ENCODE peak calls at places on chromosomes 3 and 15, in seven cellular contexts. One of them, this sample, is unnamed.

GRCh38 chr3:10373686-10374261 is 52.9 kb upstream of the SEC13 start:
- DNase-seq in upper lobe of right lung: no peak
- DNase-seq in cardiac muscle cell: peak
- DNase-seq in NB4: peak
- DNase-seq in fibroblast of lung: peak
- DNase-seq in AG04450: no peak
- DNase-seq in heart left ventricle: no peak
- DNase-seq in this sample: peak

GRCh38 chr3:116994473-116994872 is 284.9 kb downstream of the TUSC7 start:
- DNase-seq in NB4: no peak
- DNase-seq in fibroblast of lung: no peak
- DNase-seq in upper lobe of right lung: no peak
- DNase-seq in AG04450: no peak
- DNase-seq in cardiac muscle cell: no peak
- DNase-seq in heart left ventricle: no peak
- DNase-seq in this sample: no peak

GRCh38 chr15:65008989-65009388 is 19.3 kb upstream of the SPG21 start:
- DNase-seq in AG04450: no peak
- DNase-seq in fibroblast of lung: no peak
- DNase-seq in upper lobe of right lung: no peak
- DNase-seq in cardiac muscle cell: no peak
- DNase-seq in heart left ventricle: no peak
- DNase-seq in NB4: peak
- DNase-seq in this sample: peak

GRCh38 chr3:38580450-38581382 is 68.8 kb downstream of the SCN5A start:
- DNase-seq in NB4: no peak
- DNase-seq in heart left ventricle: no peak
- DNase-seq in AG04450: no peak
- DNase-seq in upper lobe of right lung: peak
- DNase-seq in cardiac muscle cell: no peak
- DNase-seq in fibroblast of lung: no peak
- DNase-seq in this sample: no peak

GRCh38 chr3:89042251-89042650 is 65.2 kb upstream of the EPHA3 start:
- DNase-seq in NB4: no peak
- DNase-seq in fibroblast of lung: peak
- DNase-seq in upper lobe of right lung: no peak
- DNase-seq in AG04450: no peak
- DNase-seq in cardiac muscle cell: no peak
- DNase-seq in heart left ventricle: no peak
- DNase-seq in this sample: no peak

GRCh38 chr15:32866486-32867312 is 148.9 kb downstream of the GREM1 start:
- DNase-seq in AG04450: no peak
- DNase-seq in heart left ventricle: no peak
- DNase-seq in fibroblast of lung: peak
- DNase-seq in upper lobe of right lung: no peak
- DNase-seq in NB4: peak
- DNase-seq in cardiac muscle cell: no peak
- DNase-seq in this sample: no peak

GRCh38 chr15:47517737-47518136 is 199.6 kb upstream of the SEMA6D start:
- DNase-seq in heart left ventricle: no peak
- DNase-seq in fibroblast of lung: peak
- DNase-seq in cardiac muscle cell: peak
- DNase-seq in NB4: no peak
- DNase-seq in upper lobe of right lung: no peak
- DNase-seq in AG04450: no peak
- DNase-seq in this sample: peak

GRCh38 chr3:32249184-32249782 is 10.8 kb downstream of the CMTM8 start:
- DNase-seq in heart left ventricle: no peak
- DNase-seq in fibroblast of lung: peak
- DNase-seq in AG04450: peak
- DNase-seq in cardiac muscle cell: peak
- DNase-seq in upper lobe of right lung: no peak
- DNase-seq in NB4: peak
- DNase-seq in this sample: peak

GRCh38 chr3:11846281-11847034 is at the start of gene TAMM41:
- DNase-seq in upper lobe of right lung: peak
- DNase-seq in AG04450: peak
- DNase-seq in cardiac muscle cell: peak
- DNase-seq in NB4: peak
- DNase-seq in heart left ventricle: peak
- DNase-seq in fibroblast of lung: peak
- DNase-seq in this sample: peak

GRCh38 chr15:63905558-63906265 is 72.0 kb upstream of the HERC1 start:
- DNase-seq in AG04450: no peak
- DNase-seq in fibroblast of lung: no peak
- DNase-seq in heart left ventricle: no peak
- DNase-seq in cardiac muscle cell: no peak
- DNase-seq in NB4: peak
- DNase-seq in upper lobe of right lung: no peak
- DNase-seq in this sample: no peak

GRCh38 chr15:75112848-75113492 is 88.7 kb upstream of the C15orf39 start:
- DNase-seq in fibroblast of lung: no peak
- DNase-seq in upper lobe of right lung: no peak
- DNase-seq in heart left ventricle: no peak
- DNase-seq in AG04450: no peak
- DNase-seq in NB4: peak
- DNase-seq in cardiac muscle cell: no peak
- DNase-seq in this sample: no peak

GRCh38 chr3:129756871-129757270 is 136.6 kb downstream of the TMCC1 start:
- DNase-seq in upper lobe of right lung: no peak
- DNase-seq in AG04450: no peak
- DNase-seq in NB4: no peak
- DNase-seq in heart left ventricle: no peak
- DNase-seq in cardiac muscle cell: peak
- DNase-seq in fibroblast of lung: peak
- DNase-seq in this sample: peak

GRCh38 chr3:100500320-100500880 is 8.0 kb downstream of the TMEM45A start:
- DNase-seq in upper lobe of right lung: no peak
- DNase-seq in fibroblast of lung: no peak
- DNase-seq in AG04450: no peak
- DNase-seq in NB4: no peak
- DNase-seq in heart left ventricle: no peak
- DNase-seq in cardiac muscle cell: no peak
- DNase-seq in this sample: no peak

GRCh38 chr15:100901702-100902435 is 17.3 kb upstream of the LRRK1 start:
- DNase-seq in fibroblast of lung: peak
- DNase-seq in cardiac muscle cell: peak
- DNase-seq in heart left ventricle: no peak
- DNase-seq in NB4: no peak
- DNase-seq in upper lobe of right lung: no peak
- DNase-seq in AG04450: no peak
- DNase-seq in this sample: no peak

GRCh38 chr3:162743091-162743490 is 1246.5 kb downstream of the OTOL1 start:
- DNase-seq in fibroblast of lung: peak
- DNase-seq in upper lobe of right lung: no peak
- DNase-seq in cardiac muscle cell: no peak
- DNase-seq in AG04450: no peak
- DNase-seq in NB4: no peak
- DNase-seq in heart left ventricle: no peak
- DNase-seq in this sample: peak

GRCh38 chr15:74464897-74465296 is 3.9 kb upstream of the UBL7 start:
- DNase-seq in heart left ventricle: no peak
- DNase-seq in upper lobe of right lung: no peak
- DNase-seq in fibroblast of lung: no peak
- DNase-seq in AG04450: no peak
- DNase-seq in NB4: no peak
- DNase-seq in cardiac muscle cell: no peak
- DNase-seq in this sample: no peak

GRCh38 chr15:35298509-35298908 is 213.4 kb upstream of the NANOGP8 start:
- DNase-seq in NB4: no peak
- DNase-seq in cardiac muscle cell: no peak
- DNase-seq in upper lobe of right lung: no peak
- DNase-seq in fibroblast of lung: no peak
- DNase-seq in AG04450: no peak
- DNase-seq in heart left ventricle: no peak
- DNase-seq in this sample: no peak

GRCh38 chr15:35290301-35290721 is 205.2 kb upstream of the NANOGP8 start:
- DNase-seq in fibroblast of lung: no peak
- DNase-seq in cardiac muscle cell: no peak
- DNase-seq in heart left ventricle: no peak
- DNase-seq in AG04450: no peak
- DNase-seq in NB4: no peak
- DNase-seq in upper lobe of right lung: no peak
- DNase-seq in this sample: no peak

GRCh38 chr15:35289029-35289617 is 204.0 kb upstream of the NANOGP8 start:
- DNase-seq in heart left ventricle: no peak
- DNase-seq in cardiac muscle cell: peak
- DNase-seq in fibroblast of lung: peak
- DNase-seq in NB4: peak
- DNase-seq in AG04450: peak
- DNase-seq in upper lobe of right lung: no peak
- DNase-seq in this sample: peak

GRCh38 chr15:35288580-35288979 is 203.5 kb upstream of the NANOGP8 start:
- DNase-seq in upper lobe of right lung: no peak
- DNase-seq in NB4: no peak
- DNase-seq in heart left ventricle: no peak
- DNase-seq in AG04450: no peak
- DNase-seq in cardiac muscle cell: no peak
- DNase-seq in fibroblast of lung: no peak
- DNase-seq in this sample: no peak

DNA sequence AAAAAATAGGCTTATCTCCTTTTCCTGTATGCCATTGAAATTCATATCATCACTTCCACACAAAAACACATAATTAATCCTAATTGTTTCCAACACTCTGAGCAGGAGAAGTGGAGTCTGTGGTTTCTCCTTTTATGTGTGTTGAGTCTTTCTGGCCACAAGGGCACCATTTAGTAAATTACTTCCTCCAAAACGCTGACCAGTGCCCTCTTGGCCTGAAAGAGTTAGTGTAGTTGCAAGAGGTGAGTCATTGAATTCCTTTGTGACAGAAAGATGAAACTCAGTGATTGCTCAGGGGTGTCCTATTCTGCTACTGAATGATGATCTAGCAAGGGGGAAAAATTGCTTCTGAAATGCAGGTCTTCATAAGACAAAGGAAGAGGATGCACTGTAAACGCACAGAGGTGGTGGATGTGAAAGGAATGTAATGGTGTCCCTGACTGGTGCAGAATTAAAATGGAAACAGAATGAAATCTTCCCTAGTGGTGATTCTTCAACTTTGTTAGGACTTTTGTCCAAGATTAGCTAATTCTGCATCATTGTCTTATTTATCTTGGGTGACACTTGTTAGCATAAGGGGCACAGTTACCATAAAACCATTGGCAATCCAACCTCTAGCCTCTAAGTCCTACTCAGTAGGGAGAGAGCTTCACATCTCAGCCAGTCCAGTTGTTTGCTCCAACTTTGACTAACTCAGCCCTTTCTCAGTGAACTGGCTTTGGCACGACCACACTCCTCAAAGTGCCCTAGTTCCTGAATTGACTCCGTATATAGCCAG is 208.4 kb upstream of the NANOGP8 start:
- DNase-seq in heart left ventricle: no peak
- DNase-seq in upper lobe of right lung: no peak
- DNase-seq in AG04450: no peak
- DNase-seq in NB4: peak
- DNase-seq in fibroblast of lung: peak
- DNase-seq in cardiac muscle cell: peak
- DNase-seq in this sample: peak
- TF ChIP-seq CTCF in heart left ventricle: no peak
- TF ChIP-seq CTCF in upper lobe of right lung: no peak
- TF ChIP-seq CTCF in AG04450: peak
- TF ChIP-seq CTCF in NB4: no peak
- TF ChIP-seq CTCF in fibroblast of lung: peak
- TF ChIP-seq CTCF in cardiac muscle cell: peak
- TF ChIP-seq CTCF in this sample: peak

GRCh38 chr3:149648525-149648924 is 9.3 kb downstream of the WWTR1 start:
- DNase-seq in heart left ventricle: no peak
- DNase-seq in cardiac muscle cell: peak
- DNase-seq in fibroblast of lung: peak
- DNase-seq in NB4: no peak
- DNase-seq in upper lobe of right lung: no peak
- DNase-seq in AG04450: no peak
- DNase-seq in this sample: peak
- H3K4me3 ChIP-seq in heart left ventricle: peak
- H3K4me3 ChIP-seq in cardiac muscle cell: no peak
- H3K4me3 ChIP-seq in fibroblast of lung: peak
- H3K4me3 ChIP-seq in NB4: no peak
- H3K4me3 ChIP-seq in upper lobe of right lung: no peak
- H3K4me3 ChIP-seq in AG04450: no peak
- H3K4me3 ChIP-seq in this sample: no peak

GRCh38 chr15:52082197-52083036 is 30.2 kb downstream of the BCL2L10 start:
- DNase-seq in AG04450: peak
- DNase-seq in NB4: peak
- DNase-seq in heart left ventricle: no peak
- DNase-seq in upper lobe of right lung: no peak
- DNase-seq in cardiac muscle cell: peak
- DNase-seq in fibroblast of lung: peak
- DNase-seq in this sample: no peak
- TF ChIP-seq CTCF in AG04450: no peak
- TF ChIP-seq CTCF in NB4: no peak
- TF ChIP-seq CTCF in heart left ventricle: no peak
- TF ChIP-seq CTCF in upper lobe of right lung: no peak
- TF ChIP-seq CTCF in cardiac muscle cell: no peak
- TF ChIP-seq CTCF in fibroblast of lung: no peak
- TF ChIP-seq CTCF in this sample: no peak

DNA sequence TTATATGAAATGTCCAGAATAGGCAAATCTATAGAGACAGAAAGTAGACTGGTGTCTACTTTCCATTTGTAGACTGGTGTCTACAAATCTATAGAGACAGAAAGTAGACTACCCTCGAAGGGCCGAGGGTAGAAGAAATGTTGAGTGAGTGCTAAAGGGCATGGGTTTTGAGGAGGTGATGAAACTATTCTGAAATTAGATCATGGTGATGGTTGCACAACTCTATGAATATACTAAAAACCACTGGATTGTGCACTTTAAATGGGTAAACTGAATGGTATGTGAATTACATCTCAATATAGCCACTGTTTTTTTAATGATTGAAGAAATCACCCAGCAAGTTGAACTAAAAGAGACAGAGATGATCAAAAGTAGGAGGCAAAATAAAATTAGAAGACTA is 27.9 kb downstream of the TP53BP1 start:
- DNase-seq in AG04450: peak
- DNase-seq in fibroblast of lung: peak
- DNase-seq in upper lobe of right lung: no peak
- DNase-seq in cardiac muscle cell: peak
- DNase-seq in NB4: peak
- DNase-seq in heart left ventricle: no peak
- DNase-seq in this sample: peak
- H3K4me3 ChIP-seq in AG04450: no peak
- H3K4me3 ChIP-seq in fibroblast of lung: no peak
- H3K4me3 ChIP-seq in upper lobe of right lung: no peak
- H3K4me3 ChIP-seq in cardiac muscle cell: no peak
- H3K4me3 ChIP-seq in NB4: no peak
- H3K4me3 ChIP-seq in heart left ventricle: no peak
- H3K4me3 ChIP-seq in this sample: no peak